ENCODE peak calls at places on chromosomes 4 and X, in four cellular contexts. One of them, this sample, is unnamed.
A peak's percentile ranks its signal among the peaks of the same experiment; 100 is the strongest.

GRCh38 chr4:137359691-137360315 is 172.5 kb downstream of the PCDH18 start:
- DNase-seq in activated B cell treated with CpG ODN at 0.5 μM for 24 hours: no peak
- DNase-seq in AG04449: peak; percentile 23
- DNase-seq in NB4: no peak
- DNase-seq in this sample: no peak

GRCh38 chr4:181611033-181611711 is 632.0 kb upstream of the TENM3 start:
- DNase-seq in AG04449: no peak
- DNase-seq in NB4: no peak
- DNase-seq in activated B cell treated with CpG ODN at 0.5 μM for 24 hours: no peak
- DNase-seq in this sample: no peak

GRCh38 chr4:12894062-12894461 is 590.1 kb downstream of the RAB28 start:
- DNase-seq in NB4: no peak
- DNase-seq in activated B cell treated with CpG ODN at 0.5 μM for 24 hours: no peak
- DNase-seq in AG04449: no peak
- DNase-seq in this sample: no peak

GRCh38 chr4:72531322-72531721 is 37.7 kb downstream of the ADAMTS3 start:
- DNase-seq in activated B cell treated with CpG ODN at 0.5 μM for 24 hours: no peak
- DNase-seq in AG04449: no peak
- DNase-seq in NB4: no peak
- DNase-seq in this sample: no peak

GRCh38 chrX:130173190-130173895 is 1.6 kb downstream of the RAB33A start:
- DNase-seq in activated B cell treated with CpG ODN at 0.5 μM for 24 hours: no peak
- DNase-seq in AG04449: no peak
- DNase-seq in NB4: peak; percentile 89
- DNase-seq in this sample: no peak

GRCh38 chr4:163566257-163566656 is 71.8 kb downstream of the TMA16 start:
- DNase-seq in AG04449: no peak
- DNase-seq in activated B cell treated with CpG ODN at 0.5 μM for 24 hours: no peak
- DNase-seq in NB4: no peak
- DNase-seq in this sample: no peak

GRCh38 chr4:148704291-148704690 is 262.1 kb upstream of the NR3C2 start:
- DNase-seq in NB4: no peak
- DNase-seq in AG04449: no peak
- DNase-seq in activated B cell treated with CpG ODN at 0.5 μM for 24 hours: no peak
- DNase-seq in this sample: no peak

GRCh38 chr4:124754671-124755070 is 42.1 kb upstream of the ANKRD50 start:
- DNase-seq in NB4: no peak
- DNase-seq in activated B cell treated with CpG ODN at 0.5 μM for 24 hours: no peak
- DNase-seq in AG04449: peak; percentile 10
- DNase-seq in this sample: no peak

GRCh38 chr4:48223633-48224295 is 45.9 kb downstream of the TEC start:
- DNase-seq in AG04449: no peak
- DNase-seq in NB4: no peak
- DNase-seq in activated B cell treated with CpG ODN at 0.5 μM for 24 hours: no peak
- DNase-seq in this sample: no peak

GRCh38 chrX:132483951-132484350 is 4.9 kb downstream of the MBNL3 start:
- DNase-seq in AG04449: no peak
- DNase-seq in activated B cell treated with CpG ODN at 0.5 μM for 24 hours: no peak
- DNase-seq in NB4: no peak
- DNase-seq in this sample: no peak

GRCh38 chr4:186201535-186202230 is 10.3 kb downstream of the CYP4V2 start:
- DNase-seq in AG04449: no peak
- DNase-seq in activated B cell treated with CpG ODN at 0.5 μM for 24 hours: peak; percentile 32
- DNase-seq in NB4: peak; percentile 60
- DNase-seq in this sample: no peak
- TF ChIP-seq CTCF in AG04449: peak; percentile 43
- TF ChIP-seq CTCF in activated B cell treated with CpG ODN at 0.5 μM for 24 hours: no peak
- TF ChIP-seq CTCF in NB4: peak; percentile 78
- TF ChIP-seq CTCF in this sample: peak; percentile 38

GRCh38 chrX:69718102-69718501 is 102.2 kb downstream of the EDA start:
- DNase-seq in AG04449: no peak
- DNase-seq in NB4: no peak
- DNase-seq in activated B cell treated with CpG ODN at 0.5 μM for 24 hours: no peak
- DNase-seq in this sample: no peak
- TF ChIP-seq CTCF in AG04449: no peak
- TF ChIP-seq CTCF in NB4: no peak
- TF ChIP-seq CTCF in activated B cell treated with CpG ODN at 0.5 μM for 24 hours: no peak
- TF ChIP-seq CTCF in this sample: no peak

GRCh38 chr4:101211146-101211553 is 136.2 kb downstream of the PPP3CA start:
- DNase-seq in activated B cell treated with CpG ODN at 0.5 μM for 24 hours: no peak
- DNase-seq in AG04449: no peak
- DNase-seq in NB4: no peak
- DNase-seq in this sample: no peak

GRCh38 chr4:101210331-101210730 is 137.0 kb downstream of the PPP3CA start:
- DNase-seq in NB4: no peak
- DNase-seq in AG04449: no peak
- DNase-seq in activated B cell treated with CpG ODN at 0.5 μM for 24 hours: no peak
- DNase-seq in this sample: no peak

GRCh38 chr4:101208171-101208570 is 139.2 kb downstream of the PPP3CA start:
- DNase-seq in activated B cell treated with CpG ODN at 0.5 μM for 24 hours: no peak
- DNase-seq in NB4: no peak
- DNase-seq in AG04449: no peak
- DNase-seq in this sample: no peak

GRCh38 chr4:101201421-101201820 is 145.9 kb downstream of the PPP3CA start:
- DNase-seq in activated B cell treated with CpG ODN at 0.5 μM for 24 hours: no peak
- DNase-seq in AG04449: no peak
- DNase-seq in NB4: peak; percentile 6
- DNase-seq in this sample: no peak

GRCh38 chr4:101205878-101206277 is 141.4 kb downstream of the PPP3CA start:
- DNase-seq in NB4: no peak
- DNase-seq in activated B cell treated with CpG ODN at 0.5 μM for 24 hours: no peak
- DNase-seq in AG04449: no peak
- DNase-seq in this sample: no peak
- TF ChIP-seq CTCF in NB4: no peak
- TF ChIP-seq CTCF in activated B cell treated with CpG ODN at 0.5 μM for 24 hours: no peak
- TF ChIP-seq CTCF in AG04449: no peak
- TF ChIP-seq CTCF in this sample: no peak

GRCh38 chr4:78612398-78613005 is 60.9 kb downstream of the ANXA3 start:
- DNase-seq in NB4: peak; percentile 68
- DNase-seq in activated B cell treated with CpG ODN at 0.5 μM for 24 hours: no peak
- DNase-seq in AG04449: no peak
- DNase-seq in this sample: no peak
- TF ChIP-seq CTCF in NB4: peak; percentile 35
- TF ChIP-seq CTCF in activated B cell treated with CpG ODN at 0.5 μM for 24 hours: peak; percentile 28
- TF ChIP-seq CTCF in AG04449: peak; percentile 35
- TF ChIP-seq CTCF in this sample: peak; percentile 65